ENCODE peak calls at places on chromosomes 2 and 18, in eight cellular contexts. W is K562, S is SK-N-SH, N is GM23338, L is Panc1, G is HCT116, O is HL-60, A is HepG2. K is an unnamed sample.

GRCh38 chr2:18473241-18473841 is 87.1 kb downstream of the RDH14 start:
- DNase-seq in W (no peak), S (no peak), N (no peak), L (no peak), G (no peak), O (no peak), A (no peak), K (no peak)

GRCh38 chr2:206488623-206489022 is 45.3 kb downstream of the ADAM23 start:
- DNase-seq in W (no peak), S (no peak), N (no peak), L (no peak), G (no peak), O (no peak), A (no peak), K (no peak)

GRCh38 chr2:65728477-65729180 is 296.2 kb upstream of the SPRED2 start:
- DNase-seq in W (no peak), S (no peak), N (no peak), L (peak; percentile 42), G (peak; percentile 48), O (no peak), A (no peak), K (no peak)

GRCh38 chr2:120384486-120385354 is 38.8 kb downstream of the INHBB start:
- DNase-seq in W (no peak), S (no peak), N (no peak), L (no peak), G (no peak), O (no peak), A (peak; percentile 82), K (no peak)

GRCh38 chr2:217996345-217996744 is 6.5 kb downstream of the TNS1 start:
- DNase-seq in W (peak; percentile 13), S (no peak), N (no peak), L (no peak), G (no peak), O (peak; percentile 36), A (no peak), K (peak; percentile 41)

GRCh38 chr18:63869374-63869773 is 18.1 kb upstream of the SERPINB2 start:
- DNase-seq in W (no peak), S (no peak), N (no peak), L (no peak), G (no peak), O (peak; percentile 100), A (no peak), K (no peak)

GRCh38 chr2:144703852-144704324 is 184.0 kb upstream of the ZEB2 start:
- DNase-seq in W (peak; percentile 17), S (no peak), N (no peak), L (no peak), G (peak; percentile 3), O (peak; percentile 100), A (no peak), K (peak; percentile 53)

GRCh38 chr2:206211657-206212255 is 52.1 kb downstream of the EEF1B2 start:
- DNase-seq in W (no peak), S (no peak), N (no peak), L (no peak), G (no peak), O (no peak), A (no peak), K (no peak)

GRCh38 chr2:48824116-48824515 is 68.6 kb upstream of the LHCGR start:
- DNase-seq in W (no peak), S (no peak), N (peak; percentile 3), L (no peak), G (no peak), O (no peak), A (no peak), K (no peak)

GRCh38 chr18:477565-477964 is 22.9 kb downstream of the COLEC12 start:
- DNase-seq in W (peak; percentile 53), S (no peak), N (peak; percentile 63), L (no peak), G (peak; percentile 37), O (no peak), A (peak; percentile 27), K (peak; percentile 10)

GRCh38 chr2:229835601-229836283 is 86.1 kb downstream of the TRIP12 start:
- DNase-seq in W (no peak), S (no peak), N (no peak), L (no peak), G (no peak), O (no peak), A (no peak), K (no peak)

DNA sequence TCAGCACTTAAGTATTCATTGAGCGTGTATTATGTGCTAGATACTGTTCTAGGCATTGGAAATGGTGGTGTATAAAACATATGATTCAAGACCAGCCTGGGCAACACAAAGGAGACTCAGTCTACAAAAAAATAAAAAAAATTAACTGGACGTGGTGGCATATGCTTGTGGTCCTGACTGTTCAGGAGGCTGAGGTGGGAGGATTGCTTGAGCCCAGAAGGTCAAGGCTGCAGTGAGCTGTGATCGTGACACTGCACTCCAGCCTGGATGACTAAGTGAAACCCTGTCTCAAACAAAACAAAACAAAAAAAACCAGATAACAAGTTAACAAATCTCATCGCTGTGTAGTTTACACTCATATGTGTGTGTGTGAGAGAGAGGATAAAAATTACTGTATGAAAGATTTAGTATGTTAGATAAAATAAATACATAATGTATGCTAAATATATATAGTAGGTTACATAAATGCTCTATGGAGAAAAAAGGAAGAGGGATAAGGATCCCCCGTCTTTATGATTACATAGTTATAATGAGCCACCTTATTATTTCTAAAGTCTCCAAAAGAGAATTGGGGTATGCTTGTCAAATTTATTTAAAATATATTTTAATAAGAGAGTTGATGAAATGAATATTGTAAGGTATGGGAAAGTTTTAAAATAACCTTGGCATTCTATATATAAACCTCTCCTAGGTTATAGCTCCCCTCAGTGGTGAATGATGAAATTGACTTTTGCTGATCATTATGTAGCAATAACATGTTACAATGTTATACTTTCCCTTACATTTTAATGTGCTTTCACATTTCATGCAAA is 69.2 kb downstream of the EHBP1 start:
- DNase-seq in W (peak; percentile 18), S (peak; percentile 19), N (peak; percentile 70), L (peak; percentile 48), G (peak; percentile 49), O (no peak), A (peak; percentile 78), K (peak; percentile 83)
- TF ChIP-seq REST in W (no peak), S (no peak), N (no peak), L (no peak), G (no peak), O (no peak), A (no peak), K (no peak)

DNA sequence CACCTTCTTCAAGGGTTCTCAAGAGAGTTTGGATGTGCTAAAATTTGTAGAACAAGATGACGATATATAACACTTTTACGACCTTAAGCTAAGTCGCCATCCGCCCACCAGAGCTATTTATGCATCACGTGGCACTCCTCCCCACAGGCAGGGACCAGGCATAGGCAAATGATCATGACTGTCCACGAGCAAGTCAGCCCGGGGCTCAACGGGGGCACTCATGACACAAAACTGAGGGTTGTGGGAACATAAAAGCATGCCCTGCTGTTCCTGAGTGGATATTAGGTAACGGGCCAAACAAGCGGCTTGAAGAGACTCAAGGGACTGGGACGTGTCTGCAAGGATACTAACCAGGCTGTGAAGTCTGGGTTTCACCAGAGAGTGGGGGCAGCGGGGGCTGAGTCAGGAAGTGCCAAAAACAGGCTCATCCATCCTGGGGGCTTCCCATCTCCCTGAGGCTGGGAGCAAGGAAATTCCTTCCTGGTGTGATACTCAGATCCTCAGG is 58.1 kb downstream of the FAM178B start:
- DNase-seq in W (no peak), S (no peak), N (no peak), L (no peak), G (no peak), O (no peak), A (no peak), K (no peak)
- TF ChIP-seq REST in W (no peak), S (no peak), N (no peak), L (no peak), G (no peak), O (no peak), A (no peak), K (no peak)

GRCh38 chr18:59628995-59629394 is 68.2 kb downstream of the CCBE1 start:
- DNase-seq in W (no peak), S (no peak), N (no peak), L (no peak), G (no peak), O (no peak), A (no peak), K (no peak)

GRCh38 chr18:59624384-59624760 is 72.9 kb downstream of the CCBE1 start:
- DNase-seq in W (no peak), S (no peak), N (no peak), L (no peak), G (no peak), O (no peak), A (no peak), K (no peak)

GRCh38 chr18:59629894-59630293 is 67.3 kb downstream of the CCBE1 start:
- DNase-seq in W (no peak), S (no peak), N (no peak), L (no peak), G (no peak), O (no peak), A (no peak), K (no peak)

GRCh38 chr18:59623456-59624383 is 73.5 kb downstream of the CCBE1 start:
- DNase-seq in W (no peak), S (no peak), N (no peak), L (no peak), G (no peak), O (no peak), A (no peak), K (no peak)

DNA sequence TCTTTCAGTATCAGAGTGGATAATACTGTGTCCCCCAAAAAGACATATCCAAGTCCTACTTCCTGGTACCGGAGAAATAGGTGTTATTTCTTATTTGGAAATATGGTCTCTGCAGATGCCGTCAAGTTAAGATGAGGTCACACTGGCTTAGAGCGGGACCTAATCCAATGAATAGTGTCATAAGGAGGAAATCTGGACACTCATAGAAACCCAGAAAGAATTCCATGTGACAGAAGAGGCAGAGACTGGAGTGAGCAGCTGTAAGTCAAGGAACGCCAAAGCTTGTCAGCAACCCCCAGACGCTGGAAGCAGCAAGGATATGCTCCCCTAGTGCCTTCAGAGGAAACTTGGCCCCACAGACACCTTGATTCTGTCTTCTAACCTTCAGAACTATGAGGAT is 69.8 kb downstream of the CCBE1 start:
- DNase-seq in W (no peak), S (no peak), N (no peak), L (no peak), G (no peak), O (no peak), A (no peak), K (no peak)
- TF ChIP-seq REST in W (no peak), S (no peak), N (no peak), L (no peak), G (no peak), O (no peak), A (no peak), K (no peak)

GRCh38 chr2:166376873-166377272 is 1.1 kb upstream of the SCN9A start:
- DNase-seq in W (no peak), S (no peak), N (no peak), L (no peak), G (no peak), O (no peak), A (no peak), K (no peak)

GRCh38 chr2:166376488-166376828 is 714 bp upstream of the SCN9A start:
- DNase-seq in W (no peak), S (peak; percentile 13), N (no peak), L (no peak), G (no peak), O (no peak), A (no peak), K (no peak)

GRCh38 chr2:166373951-166374350 is 1.8 kb downstream of the SCN9A start:
- DNase-seq in W (peak; percentile 71), S (peak; percentile 50), N (peak; percentile 9), L (no peak), G (no peak), O (no peak), A (peak; percentile 80), K (peak; percentile 80)

GRCh38 chr2:166375205-166375735 is 474 bp downstream of the SCN9A start:
- DNase-seq in W (peak; percentile 33), S (peak; percentile 42), N (peak; percentile 32), L (no peak), G (no peak), O (no peak), A (peak; percentile 43), K (no peak)

GRCh38 chr2:166375736-166376487 is at the start of gene SCN9A:
- DNase-seq in W (peak; percentile 90), S (peak; percentile 93), N (peak; percentile 94), L (no peak), G (no peak), O (no peak), A (peak; percentile 82), K (peak; percentile 49)
- TF ChIP-seq REST in W (peak; percentile 28), S (no peak), N (no peak), L (no peak), G (no peak), O (no peak), A (no peak), K (no peak)